ENCODE peak calls at places on chromosomes 13 and 19, in eight cellular contexts. I is lung, X is osteocyte, T is kidney tubule cell, P is heart right ventricle, C is mucosa of descending colon, Q is posterior cingulate gyrus, O is GM03348. H is an unnamed sample.

GRCh38 chr19:10762656-10763055 is 44.8 kb downstream of the DNM2 start:
- DNase-seq in T (peak; percentile 56), Q (no peak), X (no peak), C (peak; percentile 84), I (no peak), O (no peak), P (peak; percentile 66), H (no peak)

GRCh38 chr19:44988896-44989563 is 12.2 kb upstream of the RELB start:
- DNase-seq in O (peak; percentile 87), I (peak; percentile 61), P (peak; percentile 60), C (peak; percentile 81), X (peak; percentile 88), Q (peak; percentile 83), T (peak; percentile 57), H (peak; percentile 35)

GRCh38 chr13:110397445-110397844 is 90.4 kb downstream of the COL4A2 start:
- DNase-seq in P (peak; percentile 33), I (no peak), C (no peak), O (peak; percentile 56), T (no peak), X (no peak), Q (no peak), H (peak; percentile 67)

GRCh38 chr19:49151339-49152217 is 3.6 kb downstream of the HRC start:
- DNase-seq in O (peak; percentile 67), X (no peak), I (peak; percentile 87), C (peak; percentile 98), P (peak; percentile 57), Q (peak; percentile 85), T (peak; percentile 70), H (peak; percentile 84)

GRCh38 chr13:32309812-32310706 is 5.1 kb downstream of the ZAR1L start:
- DNase-seq in X (no peak), Q (no peak), O (peak; percentile 63), C (peak; percentile 31), I (no peak), T (peak; percentile 61), P (peak; percentile 13), H (peak; percentile 37)

GRCh38 chr13:101654916-101655315 is 202.4 kb downstream of the ITGBL1 start:
- DNase-seq in I (no peak), T (no peak), X (no peak), Q (no peak), C (no peak), P (no peak), O (peak; percentile 3), H (no peak)

GRCh38 chr19:34712606-34713261 is 21.3 kb upstream of the ZNF181 start:
- DNase-seq in I (peak; percentile 68), C (peak; percentile 73), P (peak; percentile 76), Q (no peak), O (peak; percentile 78), T (peak; percentile 76), X (no peak), H (peak; percentile 61)

GRCh38 chr19:40803857-40804782 is 5.1 kb downstream of the EGLN2 start:
- DNase-seq in T (peak; percentile 46), P (peak; percentile 76), O (no peak), X (no peak), C (peak; percentile 84), Q (no peak), I (peak; percentile 83), H (no peak)

GRCh38 chr19:12996542-12997094 is 1.3 kb downstream of the NFIX start:
- DNase-seq in O (no peak), C (no peak), T (peak; percentile 26), X (no peak), P (peak; percentile 40), Q (no peak), I (no peak), H (peak; percentile 41)

GRCh38 chr19:9883764-9884163 is 48.6 kb downstream of the PIN1 start:
- DNase-seq in Q (no peak), C (no peak), I (no peak), O (no peak), X (no peak), T (no peak), P (no peak), H (no peak)

GRCh38 chr13:23674795-23675640 is 104.8 kb downstream of the TNFRSF19 start:
- DNase-seq in O (no peak), T (peak; percentile 52), X (no peak), I (no peak), C (no peak), P (no peak), Q (no peak), H (peak; percentile 79)

GRCh38 chr13:67226686-67227085 is 3.5 kb downstream of the PCDH9 start:
- DNase-seq in I (no peak), C (no peak), P (no peak), Q (no peak), O (no peak), T (no peak), X (no peak), H (no peak)

H was measured in mammary epithelial cell.